ENCODE peak calls at places on chromosomes 16 and 17, in eight cellular contexts. One of them, this sample, is unnamed.

GRCh38 chr17:19513897-19514488 is 19.7 kb upstream of the SLC47A1 start:
- DNase-seq in fibroblast of mammary gland: peak; percentile 67
- DNase-seq in stimulated activated CD4-positive, alpha-beta T cell treated with anti-CD3 and anti-CD28 coated beads, Interleukin-4, amount 100 ng/mL, for 48 hours: peak; percentile 60
- DNase-seq in skeletal muscle cell: peak; percentile 12
- DNase-seq in activated CD4-positive, alpha-beta T cell treated with anti-CD3 and anti-CD28 coated beads, Interleukin-2, amount 10 ng/mL, durations not matched to agents 7 days and 5 days: peak; percentile 70
- DNase-seq in cardiac muscle cell: peak; percentile 75
- DNase-seq in NCI-H460: peak; percentile 75
- DNase-seq in bronchial epithelial cell: peak; percentile 40
- DNase-seq in this sample: peak; percentile 58

GRCh38 chr17:1244606-1245012 is 25.6 kb upstream of the BHLHA9 start:
- DNase-seq in fibroblast of mammary gland: no peak
- DNase-seq in stimulated activated CD4-positive, alpha-beta T cell treated with anti-CD3 and anti-CD28 coated beads, Interleukin-4, amount 100 ng/mL, for 48 hours: no peak
- DNase-seq in skeletal muscle cell: no peak
- DNase-seq in activated CD4-positive, alpha-beta T cell treated with anti-CD3 and anti-CD28 coated beads, Interleukin-2, amount 10 ng/mL, durations not matched to agents 7 days and 5 days: no peak
- DNase-seq in cardiac muscle cell: peak; percentile 65
- DNase-seq in NCI-H460: no peak
- DNase-seq in bronchial epithelial cell: peak; percentile 59
- DNase-seq in this sample: peak; percentile 12

GRCh38 chr16:31177136-31177535 is 2.8 kb upstream of the FUS start:
- DNase-seq in fibroblast of mammary gland: peak; percentile 66
- DNase-seq in stimulated activated CD4-positive, alpha-beta T cell treated with anti-CD3 and anti-CD28 coated beads, Interleukin-4, amount 100 ng/mL, for 48 hours: no peak
- DNase-seq in skeletal muscle cell: no peak
- DNase-seq in activated CD4-positive, alpha-beta T cell treated with anti-CD3 and anti-CD28 coated beads, Interleukin-2, amount 10 ng/mL, durations not matched to agents 7 days and 5 days: peak; percentile 74
- DNase-seq in cardiac muscle cell: no peak
- DNase-seq in NCI-H460: no peak
- DNase-seq in bronchial epithelial cell: peak; percentile 64
- DNase-seq in this sample: peak; percentile 48

GRCh38 chr16:81666102-81666501 is 113.0 kb upstream of the PLCG2 start:
- DNase-seq in fibroblast of mammary gland: no peak
- DNase-seq in stimulated activated CD4-positive, alpha-beta T cell treated with anti-CD3 and anti-CD28 coated beads, Interleukin-4, amount 100 ng/mL, for 48 hours: no peak
- DNase-seq in skeletal muscle cell: no peak
- DNase-seq in activated CD4-positive, alpha-beta T cell treated with anti-CD3 and anti-CD28 coated beads, Interleukin-2, amount 10 ng/mL, durations not matched to agents 7 days and 5 days: no peak
- DNase-seq in cardiac muscle cell: no peak
- DNase-seq in NCI-H460: no peak
- DNase-seq in bronchial epithelial cell: no peak
- DNase-seq in this sample: no peak

GRCh38 chr17:30236807-30237206 is 1.3 kb upstream of the SLC6A4 start:
- DNase-seq in fibroblast of mammary gland: peak; percentile 45
- DNase-seq in stimulated activated CD4-positive, alpha-beta T cell treated with anti-CD3 and anti-CD28 coated beads, Interleukin-4, amount 100 ng/mL, for 48 hours: no peak
- DNase-seq in skeletal muscle cell: no peak
- DNase-seq in activated CD4-positive, alpha-beta T cell treated with anti-CD3 and anti-CD28 coated beads, Interleukin-2, amount 10 ng/mL, durations not matched to agents 7 days and 5 days: no peak
- DNase-seq in cardiac muscle cell: peak; percentile 49
- DNase-seq in NCI-H460: peak; percentile 42
- DNase-seq in bronchial epithelial cell: peak; percentile 19
- DNase-seq in this sample: peak; percentile 16

GRCh38 chr16:87119748-87120147 is 197.4 kb downstream of the C16orf95 start:
- DNase-seq in fibroblast of mammary gland: no peak
- DNase-seq in stimulated activated CD4-positive, alpha-beta T cell treated with anti-CD3 and anti-CD28 coated beads, Interleukin-4, amount 100 ng/mL, for 48 hours: no peak
- DNase-seq in skeletal muscle cell: no peak
- DNase-seq in activated CD4-positive, alpha-beta T cell treated with anti-CD3 and anti-CD28 coated beads, Interleukin-2, amount 10 ng/mL, durations not matched to agents 7 days and 5 days: no peak
- DNase-seq in cardiac muscle cell: no peak
- DNase-seq in NCI-H460: no peak
- DNase-seq in bronchial epithelial cell: no peak
- DNase-seq in this sample: no peak

GRCh38 chr17:17900615-17901520 is 64.1 kb upstream of the SREBF1 start:
- DNase-seq in fibroblast of mammary gland: peak; percentile 99
- DNase-seq in stimulated activated CD4-positive, alpha-beta T cell treated with anti-CD3 and anti-CD28 coated beads, Interleukin-4, amount 100 ng/mL, for 48 hours: no peak
- DNase-seq in skeletal muscle cell: peak; percentile 94
- DNase-seq in activated CD4-positive, alpha-beta T cell treated with anti-CD3 and anti-CD28 coated beads, Interleukin-2, amount 10 ng/mL, durations not matched to agents 7 days and 5 days: no peak
- DNase-seq in cardiac muscle cell: peak; percentile 98
- DNase-seq in NCI-H460: peak; percentile 38
- DNase-seq in bronchial epithelial cell: peak; percentile 74
- DNase-seq in this sample: peak; percentile 95

GRCh38 chr17:4704991-4705390 is 1.1 kb upstream of the PELP1 start:
- DNase-seq in fibroblast of mammary gland: no peak
- DNase-seq in stimulated activated CD4-positive, alpha-beta T cell treated with anti-CD3 and anti-CD28 coated beads, Interleukin-4, amount 100 ng/mL, for 48 hours: no peak
- DNase-seq in skeletal muscle cell: no peak
- DNase-seq in activated CD4-positive, alpha-beta T cell treated with anti-CD3 and anti-CD28 coated beads, Interleukin-2, amount 10 ng/mL, durations not matched to agents 7 days and 5 days: no peak
- DNase-seq in cardiac muscle cell: no peak
- DNase-seq in NCI-H460: no peak
- DNase-seq in bronchial epithelial cell: no peak
- DNase-seq in this sample: no peak

GRCh38 chr17:11391134-11391533 is 150.1 kb downstream of the SHISA6 start:
- DNase-seq in fibroblast of mammary gland: no peak
- DNase-seq in stimulated activated CD4-positive, alpha-beta T cell treated with anti-CD3 and anti-CD28 coated beads, Interleukin-4, amount 100 ng/mL, for 48 hours: no peak
- DNase-seq in skeletal muscle cell: no peak
- DNase-seq in activated CD4-positive, alpha-beta T cell treated with anti-CD3 and anti-CD28 coated beads, Interleukin-2, amount 10 ng/mL, durations not matched to agents 7 days and 5 days: no peak
- DNase-seq in cardiac muscle cell: no peak
- DNase-seq in NCI-H460: no peak
- DNase-seq in bronchial epithelial cell: no peak
- DNase-seq in this sample: no peak

GRCh38 chr16:57614546-57615343 is 13.7 kb upstream of the ADGRG1 start:
- DNase-seq in fibroblast of mammary gland: no peak
- DNase-seq in stimulated activated CD4-positive, alpha-beta T cell treated with anti-CD3 and anti-CD28 coated beads, Interleukin-4, amount 100 ng/mL, for 48 hours: peak; percentile 31
- DNase-seq in skeletal muscle cell: no peak
- DNase-seq in activated CD4-positive, alpha-beta T cell treated with anti-CD3 and anti-CD28 coated beads, Interleukin-2, amount 10 ng/mL, durations not matched to agents 7 days and 5 days: no peak
- DNase-seq in cardiac muscle cell: no peak
- DNase-seq in NCI-H460: no peak
- DNase-seq in bronchial epithelial cell: no peak
- DNase-seq in this sample: no peak

GRCh38 chr17:41107941-41108445 is 2.8 kb downstream of the KRTAP4-9 start:
- DNase-seq in fibroblast of mammary gland: no peak
- DNase-seq in stimulated activated CD4-positive, alpha-beta T cell treated with anti-CD3 and anti-CD28 coated beads, Interleukin-4, amount 100 ng/mL, for 48 hours: no peak
- DNase-seq in skeletal muscle cell: no peak
- DNase-seq in activated CD4-positive, alpha-beta T cell treated with anti-CD3 and anti-CD28 coated beads, Interleukin-2, amount 10 ng/mL, durations not matched to agents 7 days and 5 days: no peak
- DNase-seq in cardiac muscle cell: no peak
- DNase-seq in NCI-H460: no peak
- DNase-seq in bronchial epithelial cell: peak; percentile 8
- DNase-seq in this sample: no peak

GRCh38 chr17:48460055-48460454 is 30.0 kb upstream of the SKAP1 start:
- DNase-seq in fibroblast of mammary gland: no peak
- DNase-seq in stimulated activated CD4-positive, alpha-beta T cell treated with anti-CD3 and anti-CD28 coated beads, Interleukin-4, amount 100 ng/mL, for 48 hours: no peak
- DNase-seq in skeletal muscle cell: no peak
- DNase-seq in activated CD4-positive, alpha-beta T cell treated with anti-CD3 and anti-CD28 coated beads, Interleukin-2, amount 10 ng/mL, durations not matched to agents 7 days and 5 days: no peak
- DNase-seq in cardiac muscle cell: no peak
- DNase-seq in NCI-H460: no peak
- DNase-seq in bronchial epithelial cell: no peak
- DNase-seq in this sample: no peak

GRCh38 chr16:84497418-84497817 is 7.0 kb downstream of the MEAK7 start:
- DNase-seq in fibroblast of mammary gland: no peak
- DNase-seq in stimulated activated CD4-positive, alpha-beta T cell treated with anti-CD3 and anti-CD28 coated beads, Interleukin-4, amount 100 ng/mL, for 48 hours: no peak
- DNase-seq in skeletal muscle cell: no peak
- DNase-seq in activated CD4-positive, alpha-beta T cell treated with anti-CD3 and anti-CD28 coated beads, Interleukin-2, amount 10 ng/mL, durations not matched to agents 7 days and 5 days: no peak
- DNase-seq in cardiac muscle cell: no peak
- DNase-seq in NCI-H460: no peak
- DNase-seq in bronchial epithelial cell: no peak
- DNase-seq in this sample: no peak

GRCh38 chr16:4212934-4213296 is 29.0 kb downstream of the SRL start:
- DNase-seq in fibroblast of mammary gland: peak; percentile 71
- DNase-seq in stimulated activated CD4-positive, alpha-beta T cell treated with anti-CD3 and anti-CD28 coated beads, Interleukin-4, amount 100 ng/mL, for 48 hours: no peak
- DNase-seq in skeletal muscle cell: no peak
- DNase-seq in activated CD4-positive, alpha-beta T cell treated with anti-CD3 and anti-CD28 coated beads, Interleukin-2, amount 10 ng/mL, durations not matched to agents 7 days and 5 days: no peak
- DNase-seq in cardiac muscle cell: peak; percentile 34
- DNase-seq in NCI-H460: no peak
- DNase-seq in bronchial epithelial cell: peak; percentile 72
- DNase-seq in this sample: peak; percentile 39

GRCh38 chr17:10845388-10845751 is 7.5 kb upstream of the PIRT start:
- DNase-seq in fibroblast of mammary gland: no peak
- DNase-seq in stimulated activated CD4-positive, alpha-beta T cell treated with anti-CD3 and anti-CD28 coated beads, Interleukin-4, amount 100 ng/mL, for 48 hours: no peak
- DNase-seq in skeletal muscle cell: no peak
- DNase-seq in activated CD4-positive, alpha-beta T cell treated with anti-CD3 and anti-CD28 coated beads, Interleukin-2, amount 10 ng/mL, durations not matched to agents 7 days and 5 days: no peak
- DNase-seq in cardiac muscle cell: no peak
- DNase-seq in NCI-H460: no peak
- DNase-seq in bronchial epithelial cell: no peak
- DNase-seq in this sample: no peak

GRCh38 chr17:27539152-27539551 is 82.9 kb downstream of the KSR1 start:
- DNase-seq in fibroblast of mammary gland: no peak
- DNase-seq in stimulated activated CD4-positive, alpha-beta T cell treated with anti-CD3 and anti-CD28 coated beads, Interleukin-4, amount 100 ng/mL, for 48 hours: no peak
- DNase-seq in skeletal muscle cell: no peak
- DNase-seq in activated CD4-positive, alpha-beta T cell treated with anti-CD3 and anti-CD28 coated beads, Interleukin-2, amount 10 ng/mL, durations not matched to agents 7 days and 5 days: no peak
- DNase-seq in cardiac muscle cell: no peak
- DNase-seq in NCI-H460: no peak
- DNase-seq in bronchial epithelial cell: no peak
- DNase-seq in this sample: no peak

GRCh38 chr17:79803997-79804855 is 7.3 kb upstream of the CBX8 start:
- DNase-seq in fibroblast of mammary gland: peak; percentile 29
- DNase-seq in stimulated activated CD4-positive, alpha-beta T cell treated with anti-CD3 and anti-CD28 coated beads, Interleukin-4, amount 100 ng/mL, for 48 hours: peak; percentile 63
- DNase-seq in skeletal muscle cell: no peak
- DNase-seq in activated CD4-positive, alpha-beta T cell treated with anti-CD3 and anti-CD28 coated beads, Interleukin-2, amount 10 ng/mL, durations not matched to agents 7 days and 5 days: peak; percentile 45
- DNase-seq in cardiac muscle cell: no peak
- DNase-seq in NCI-H460: no peak
- DNase-seq in bronchial epithelial cell: peak; percentile 20
- DNase-seq in this sample: no peak

GRCh38 chr17:42537156-42537805 is 1.2 kb downstream of the NAGLU start:
- DNase-seq in fibroblast of mammary gland: no peak
- DNase-seq in stimulated activated CD4-positive, alpha-beta T cell treated with anti-CD3 and anti-CD28 coated beads, Interleukin-4, amount 100 ng/mL, for 48 hours: no peak
- DNase-seq in skeletal muscle cell: no peak
- DNase-seq in activated CD4-positive, alpha-beta T cell treated with anti-CD3 and anti-CD28 coated beads, Interleukin-2, amount 10 ng/mL, durations not matched to agents 7 days and 5 days: no peak
- DNase-seq in cardiac muscle cell: no peak
- DNase-seq in NCI-H460: no peak
- DNase-seq in bronchial epithelial cell: no peak
- DNase-seq in this sample: no peak

GRCh38 chr16:27286446-27286845 is 17.9 kb upstream of the NSMCE1 start:
- DNase-seq in fibroblast of mammary gland: peak; percentile 97
- DNase-seq in stimulated activated CD4-positive, alpha-beta T cell treated with anti-CD3 and anti-CD28 coated beads, Interleukin-4, amount 100 ng/mL, for 48 hours: no peak
- DNase-seq in skeletal muscle cell: peak; percentile 85
- DNase-seq in activated CD4-positive, alpha-beta T cell treated with anti-CD3 and anti-CD28 coated beads, Interleukin-2, amount 10 ng/mL, durations not matched to agents 7 days and 5 days: no peak
- DNase-seq in cardiac muscle cell: peak; percentile 96
- DNase-seq in NCI-H460: peak; percentile 11
- DNase-seq in bronchial epithelial cell: peak; percentile 98
- DNase-seq in this sample: peak; percentile 95

GRCh38 chr16:67884-68789 is 4.3 kb downstream of the RHBDF1 start:
- DNase-seq in fibroblast of mammary gland: peak; percentile 67
- DNase-seq in stimulated activated CD4-positive, alpha-beta T cell treated with anti-CD3 and anti-CD28 coated beads, Interleukin-4, amount 100 ng/mL, for 48 hours: no peak
- DNase-seq in skeletal muscle cell: no peak
- DNase-seq in activated CD4-positive, alpha-beta T cell treated with anti-CD3 and anti-CD28 coated beads, Interleukin-2, amount 10 ng/mL, durations not matched to agents 7 days and 5 days: no peak
- DNase-seq in cardiac muscle cell: no peak
- DNase-seq in NCI-H460: no peak
- DNase-seq in bronchial epithelial cell: no peak
- DNase-seq in this sample: peak; percentile 33

GRCh38 chr17:37239690-37240344 is 136.0 kb upstream of the C17orf78 start:
- DNase-seq in fibroblast of mammary gland: peak; percentile 56
- DNase-seq in stimulated activated CD4-positive, alpha-beta T cell treated with anti-CD3 and anti-CD28 coated beads, Interleukin-4, amount 100 ng/mL, for 48 hours: no peak
- DNase-seq in skeletal muscle cell: no peak
- DNase-seq in activated CD4-positive, alpha-beta T cell treated with anti-CD3 and anti-CD28 coated beads, Interleukin-2, amount 10 ng/mL, durations not matched to agents 7 days and 5 days: peak; percentile 18
- DNase-seq in cardiac muscle cell: peak; percentile 65
- DNase-seq in NCI-H460: peak; percentile 9
- DNase-seq in bronchial epithelial cell: peak; percentile 58
- DNase-seq in this sample: peak; percentile 80

GRCh38 chr17:78529871-78530670 is 47.1 kb downstream of the DNAH17 start:
- DNase-seq in fibroblast of mammary gland: no peak
- DNase-seq in stimulated activated CD4-positive, alpha-beta T cell treated with anti-CD3 and anti-CD28 coated beads, Interleukin-4, amount 100 ng/mL, for 48 hours: no peak
- DNase-seq in skeletal muscle cell: no peak
- DNase-seq in activated CD4-positive, alpha-beta T cell treated with anti-CD3 and anti-CD28 coated beads, Interleukin-2, amount 10 ng/mL, durations not matched to agents 7 days and 5 days: no peak
- DNase-seq in cardiac muscle cell: no peak
- DNase-seq in NCI-H460: no peak
- DNase-seq in bronchial epithelial cell: no peak
- DNase-seq in this sample: no peak